ENCODE peak calls at places on chromosomes 7 and 10, in seven cellular contexts. Z, K, S, O, Q, T and A are unnamed samples.

GRCh38 chr7:82388138-82388537 is 55.4 kb downstream of the CACNA2D1 start:
- DNase-seq in Q (no peak), Z (no peak), O (peak), T (no peak), K (no peak), S (no peak), A (no peak)

GRCh38 chr10:29595146-29595545 is 39.6 kb downstream of the SVIL start:
- DNase-seq in O (no peak), S (no peak), T (no peak), K (no peak), Z (no peak), Q (no peak), A (no peak)

GRCh38 chr7:138267934-138268333 is 191.7 kb downstream of the AKR1D1 start:
- DNase-seq in T (no peak), K (no peak), Z (no peak), S (no peak), Q (no peak), O (no peak), A (no peak)

GRCh38 chr10:70652761-70653657 is 19.3 kb upstream of the ADAMTS14 start:
- DNase-seq in O (peak), S (peak), Q (no peak), T (no peak), Z (peak), K (peak), A (no peak)

GRCh38 chr10:123848564-123849457 is 42.8 kb downstream of the CPXM2 start:
- DNase-seq in T (no peak), S (peak), O (peak), K (no peak), Q (no peak), Z (no peak), A (no peak)

GRCh38 chr10:79983286-79983909 is 34.5 kb upstream of the SFTPD start:
- DNase-seq in K (no peak), Q (no peak), T (no peak), O (no peak), Z (no peak), S (no peak), A (no peak)

GRCh38 chr7:50791921-50792341 is 9.2 kb upstream of the GRB10 start:
- DNase-seq in K (no peak), T (no peak), Z (peak), Q (no peak), O (peak), S (peak), A (no peak)

GRCh38 chr7:28596245-28596935 is 184.1 kb downstream of the CREB5 start:
- DNase-seq in T (no peak), Q (no peak), S (peak), Z (peak), O (peak), K (no peak), A (no peak)

GRCh38 chr7:4742852-4743251 is 32.6 kb upstream of the AP5Z1 start:
- DNase-seq in Q (no peak), K (no peak), Z (no peak), O (peak), T (no peak), S (peak), A (no peak)

GRCh38 chr7:7971308-7972040 is 2.9 kb downstream of the GLCCI1 start:
- DNase-seq in T (no peak), O (no peak), S (no peak), Z (no peak), Q (no peak), K (no peak), A (no peak)

GRCh38 chr10:29583674-29584073 is 51.1 kb downstream of the SVIL start:
- DNase-seq in S (no peak), Z (no peak), Q (no peak), T (no peak), K (no peak), O (peak), A (no peak)